ENCODE peak calls at places on chromosomes 13 and 19, in four cellular contexts. T is fibroblast of pulmonary artery, R is psoas muscle, L is H9. S is an unnamed sample.

GRCh38 chr19:48654299-48655059 is 8.5 kb upstream of the CA11 start:
- DNase-seq in T (no peak), R (no peak), L (no peak), S (no peak)

GRCh38 chr13:48265217-48265815 is 32.3 kb downstream of the ITM2B start:
- DNase-seq in T (no peak), R (no peak), L (no peak), S (no peak)

GRCh38 chr19:7860902-7861618 is 13.1 kb downstream of the PRR36 start:
- DNase-seq in T (no peak), R (peak), L (peak), S (no peak)

GRCh38 chr13:99119686-99120085 is 81.0 kb upstream of the UBAC2 start:
- DNase-seq in T (no peak), R (no peak), L (no peak), S (no peak)

GRCh38 chr19:35404879-35405622 is 34.2 kb downstream of the GPR42 start:
- DNase-seq in T (peak), R (peak), L (no peak), S (peak)

GRCh38 chr19:40443930-40444180 is 280 bp downstream of the SERTAD3 start:
- DNase-seq in T (peak), R (no peak), L (no peak), S (no peak)

GRCh38 chr19:29371766-29372415 is 153.9 kb upstream of the VSTM2B start:
- DNase-seq in T (no peak), R (no peak), L (peak), S (no peak)

GRCh38 chr13:20191902-20192469 is 752 bp downstream of the GJB2 start:
- DNase-seq in T (no peak), R (no peak), L (peak), S (no peak)

GRCh38 chr13:33863390-33863789 is 45.4 kb downstream of the RFC3 start:
- DNase-seq in T (no peak), R (no peak), L (no peak), S (no peak)

GRCh38 chr13:96090240-96091101 is 564 bp downstream of the HS6ST3 start:
- DNase-seq in T (no peak), R (peak), L (peak), S (no peak)

GRCh38 chr19:51407631-51408131 is 9.8 kb downstream of the SIGLEC10 start:
- DNase-seq in T (peak), R (no peak), L (peak), S (no peak)

GRCh38 chr13:47484564-47484963 is 516.5 kb downstream of the SUCLA2 start:
- DNase-seq in T (peak), R (no peak), L (no peak), S (no peak)

GRCh38 chr13:99417151-99417820 is 84.0 kb upstream of the TM9SF2 start:
- DNase-seq in T (no peak), R (peak), L (peak), S (no peak)

GRCh38 chr19:38163419-38164290 is 60.4 kb downstream of the DPF1 start:
- DNase-seq in T (no peak), R (no peak), L (no peak), S (no peak)

GRCh38 chr19:48169585-48169973 is 565 bp downstream of the LIG1 start:
- DNase-seq in T (peak), R (peak), L (peak), S (peak)

GRCh38 chr13:100800283-100800875 is 125.8 kb upstream of the TMTC4 start:
- DNase-seq in T (no peak), R (no peak), L (no peak), S (no peak)

GRCh38 chr19:39252458-39252857 is 3.8 kb upstream of the IFNL4 start:
- DNase-seq in T (no peak), R (no peak), L (no peak), S (no peak)

GRCh38 chr13:93235258-93236015 is 8.8 kb downstream of the GPC6 start:
- DNase-seq in T (peak), R (no peak), L (no peak), S (no peak)

GRCh38 chr19:50897612-50898011 is 13.6 kb downstream of the KLK4 start:
- DNase-seq in T (no peak), R (no peak), L (no peak), S (no peak)

GRCh38 chr19:715347-715746 is 6.6 kb downstream of the PALM start:
- DNase-seq in T (no peak), R (no peak), L (no peak), S (no peak)

GRCh38 chr19:16070366-16070990 is 5.8 kb upstream of the TPM4 start:
- DNase-seq in T (no peak), R (peak), L (no peak), S (no peak)

GRCh38 chr19:53057904-53058579 is 13.5 kb downstream of the ERVV-2 start:
- DNase-seq in T (no peak), R (no peak), L (peak), S (no peak)

GRCh38 chr13:113634279-113635047 is 23.5 kb downstream of the ATP4B start:
- DNase-seq in T (no peak), R (no peak), L (no peak), S (no peak)

GRCh38 chr13:87128006-87128405 is 543.2 kb upstream of the SLITRK5 start:
- DNase-seq in T (peak), R (no peak), L (peak), S (no peak)

GRCh38 chr19:858868-859843 is at the start of gene CFD:
- DNase-seq in T (no peak), R (peak), L (no peak), S (no peak)

GRCh38 chr19:3879656-3880055 is 829 bp upstream of the ATCAY start:
- DNase-seq in T (no peak), R (no peak), L (no peak), S (no peak)

GRCh38 chr13:51822106-51822840 is 18.3 kb upstream of the DHRS12 start:
- DNase-seq in T (no peak), R (no peak), L (no peak), S (no peak)

GRCh38 chr13:33409673-33410072 is 124.1 kb upstream of the STARD13 start:
- DNase-seq in T (peak), R (no peak), L (no peak), S (no peak)

GRCh38 chr13:76004411-76004810 is 368.3 kb downstream of the LMO7 start:
- DNase-seq in T (peak), R (no peak), L (no peak), S (no peak)

DNA sequence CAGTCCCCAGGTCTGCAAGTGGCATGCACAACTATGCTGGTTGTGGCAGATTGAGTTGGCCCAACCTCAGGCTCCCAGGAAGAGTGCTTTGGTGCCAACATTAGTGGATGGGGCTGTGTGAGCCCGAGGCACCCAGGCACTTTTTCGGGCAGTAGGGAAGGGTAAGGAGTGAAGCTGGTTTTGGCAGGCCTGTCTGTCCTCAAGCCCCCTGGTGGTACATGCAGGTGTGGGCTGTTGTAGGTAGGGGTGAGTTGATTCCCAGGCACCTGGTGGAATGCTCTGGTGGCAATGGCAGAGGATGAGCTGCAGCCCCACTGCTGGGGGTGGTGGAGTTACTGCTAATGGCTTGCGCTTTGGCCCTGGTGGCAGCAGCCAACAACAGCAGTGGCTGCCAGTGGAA is 723.7 kb upstream of the SLITRK1 start:
- DNase-seq in T (no peak), R (no peak), L (peak), S (no peak)
- TF ChIP-seq CTCF in T (no peak), R (no peak), L (peak), S (no peak)

DNA sequence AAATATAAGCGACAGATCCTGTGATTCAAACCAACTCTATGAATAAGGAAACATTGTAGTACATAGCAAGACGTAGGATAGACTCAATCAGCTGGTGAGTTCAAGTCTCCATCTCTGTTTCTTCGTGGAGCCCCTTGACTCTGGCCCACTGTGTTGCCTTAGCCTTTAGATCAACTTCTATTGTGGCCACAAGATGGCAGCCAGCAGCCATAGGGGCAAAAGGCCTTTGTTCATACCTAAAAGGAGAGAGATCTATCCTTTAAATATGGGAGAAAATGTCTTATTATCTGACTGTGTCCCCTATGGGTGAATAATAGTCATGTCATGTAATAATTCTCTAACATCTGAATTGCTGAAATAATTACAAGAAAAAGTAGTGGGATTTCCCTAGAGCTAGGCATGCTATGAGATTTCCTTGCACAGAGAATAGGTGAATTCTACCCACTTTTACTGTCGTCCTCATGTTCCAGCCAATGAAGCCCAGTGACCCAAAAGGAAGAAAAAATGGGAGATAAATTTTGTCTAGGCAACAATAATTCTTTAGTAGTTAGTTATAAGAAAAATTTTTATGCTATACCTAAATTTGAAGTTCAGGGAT is 129.4 kb downstream of the PCDH20 start:
- DNase-seq in T (peak), R (no peak), L (peak), S (no peak)
- TF ChIP-seq CTCF in T (no peak), R (no peak), L (peak), S (no peak)

GRCh38 chr13:59750860-59751259 is 412.9 kb downstream of the DIAPH3 start:
- DNase-seq in T (peak), R (no peak), L (peak), S (no peak)
- TF ChIP-seq CTCF in T (no peak), R (no peak), L (no peak), S (no peak)

DNA sequence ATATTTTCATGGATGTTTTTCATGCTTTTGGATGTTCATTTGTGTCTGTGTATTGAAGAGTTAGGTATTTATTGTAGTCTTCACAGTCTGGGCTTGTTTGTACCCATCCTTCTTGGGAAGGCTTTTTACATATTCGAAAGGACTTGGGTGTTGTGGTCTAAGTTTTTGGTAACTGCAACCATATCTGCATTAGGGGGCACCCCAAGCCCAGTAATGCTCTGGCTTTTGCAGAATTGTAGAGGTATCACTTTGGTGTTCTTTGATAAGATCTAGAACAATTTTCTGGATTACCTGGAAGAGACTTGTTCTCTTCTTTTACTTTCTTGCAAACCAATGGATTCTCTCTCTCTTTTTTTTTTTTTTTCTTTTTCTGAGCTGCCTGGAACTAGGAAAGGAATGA is 581.3 kb downstream of the DACH1 start:
- DNase-seq in T (peak), R (no peak), L (no peak), S (no peak)
- TF ChIP-seq CTCF in T (peak), R (no peak), L (peak), S (no peak)

DNA sequence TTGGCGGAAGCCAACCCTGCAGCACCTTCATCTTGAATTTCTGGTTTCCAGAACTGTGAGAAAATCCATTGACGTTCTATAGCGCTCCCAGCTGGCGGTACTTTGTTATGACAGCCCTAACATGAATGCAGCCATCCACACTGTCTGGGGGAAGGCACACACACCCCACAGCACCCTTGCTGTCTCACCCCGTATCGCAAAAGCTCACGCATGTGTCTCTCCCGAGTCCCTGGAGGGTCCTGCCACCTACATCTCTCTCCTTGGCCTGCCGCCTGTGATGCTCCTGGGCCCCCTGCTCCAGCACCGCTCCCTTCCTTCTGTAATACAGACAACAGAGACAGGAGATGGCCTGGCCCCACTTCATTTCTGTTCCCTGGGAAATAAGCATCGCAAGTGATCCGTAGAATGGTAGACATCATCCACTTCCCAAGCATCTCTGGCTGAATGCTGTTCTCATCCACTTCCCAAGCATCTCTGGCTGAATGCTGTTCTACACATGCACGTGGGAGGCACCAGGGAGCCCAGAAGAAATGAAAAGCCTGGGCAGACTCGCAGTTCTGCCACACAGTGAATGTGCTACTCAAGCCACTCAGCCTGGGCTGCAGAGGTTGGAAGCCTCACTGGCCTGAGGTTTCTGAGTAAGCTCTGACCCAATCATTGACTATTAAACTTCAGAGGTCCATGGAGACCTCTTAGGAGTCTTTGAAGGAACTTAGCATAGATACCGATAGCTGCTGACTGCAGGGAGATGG is 29.6 kb downstream of the EPN1 start:
- DNase-seq in T (no peak), R (no peak), L (no peak), S (no peak)
- TF ChIP-seq CTCF in T (no peak), R (no peak), L (peak), S (no peak)

GRCh38 chr13:45876781-45877180 is 25.2 kb upstream of the SIAH3 start:
- DNase-seq in T (no peak), R (no peak), L (no peak), S (no peak)

GRCh38 chr13:45878966-45879365 is 27.4 kb upstream of the SIAH3 start:
- DNase-seq in T (no peak), R (no peak), L (no peak), S (no peak)

GRCh38 chr13:45882626-45883025 is 31.1 kb upstream of the SIAH3 start:
- DNase-seq in T (no peak), R (no peak), L (peak), S (no peak)

GRCh38 chr13:45880242-45880641 is 28.7 kb upstream of the SIAH3 start:
- DNase-seq in T (no peak), R (no peak), L (no peak), S (no peak)

DNA sequence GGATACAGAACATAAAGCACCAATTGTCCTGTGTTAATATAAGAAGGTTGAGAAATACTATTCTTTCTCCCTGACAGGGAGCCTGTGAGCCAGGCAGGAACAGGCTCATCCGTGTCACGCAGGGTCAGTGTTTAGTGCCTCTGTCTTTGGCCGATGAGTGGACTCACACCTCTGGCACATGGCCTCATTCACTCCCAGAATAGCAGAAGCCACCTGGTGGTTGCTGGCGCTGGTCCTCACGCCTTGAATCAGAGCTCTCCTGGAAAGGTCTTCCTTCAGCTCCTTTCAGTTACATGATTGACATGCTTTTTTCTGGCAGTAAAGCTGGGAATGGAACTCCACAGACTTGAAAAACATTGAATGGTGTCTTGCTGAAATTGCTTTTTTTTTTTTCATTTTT is 28.1 kb upstream of the SIAH3 start:
- DNase-seq in T (no peak), R (peak), L (peak), S (no peak)
- TF ChIP-seq CTCF in T (peak), R (peak), L (peak), S (no peak)

DNA sequence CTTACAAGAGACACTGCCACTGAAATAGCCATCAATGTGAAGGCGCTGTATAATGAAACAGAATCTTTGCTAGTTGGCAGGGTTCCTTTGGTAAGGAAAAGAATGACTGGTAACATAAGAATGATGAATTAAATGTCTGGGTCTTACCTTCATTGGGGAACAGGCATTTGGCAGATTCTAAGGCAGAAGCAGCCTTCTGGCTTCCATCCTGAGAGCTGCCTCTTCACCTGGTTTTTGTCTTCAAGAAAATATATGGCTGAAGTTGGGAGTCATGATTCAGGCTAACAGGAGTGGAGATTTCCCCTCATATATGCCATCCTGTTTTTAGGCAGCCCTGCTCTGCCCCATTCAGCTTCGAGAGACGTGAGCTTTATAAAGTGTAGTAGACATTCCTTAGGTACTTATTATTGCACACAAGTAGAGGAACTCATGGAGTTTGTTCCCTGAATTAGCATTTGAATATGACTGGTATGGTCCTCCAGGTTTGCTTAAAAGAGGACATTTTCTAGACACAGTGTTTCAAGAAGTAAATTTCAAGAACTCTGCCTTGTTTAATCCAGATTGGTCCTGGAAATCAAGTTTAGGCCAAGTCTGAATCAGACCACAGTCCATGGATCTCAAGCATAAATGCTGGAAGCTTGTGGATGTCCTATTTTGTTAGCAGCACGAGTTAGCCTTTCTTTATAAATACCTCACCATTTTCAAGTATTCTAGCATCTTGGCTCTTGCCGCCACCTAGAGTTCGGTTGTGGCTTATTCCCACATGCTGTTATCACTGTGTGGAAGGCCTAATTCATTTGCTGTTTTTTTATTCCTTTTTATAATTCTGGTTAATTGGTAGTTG is 56.2 kb upstream of the AKAP11 start:
- DNase-seq in T (peak), R (no peak), L (peak), S (no peak)
- TF ChIP-seq CTCF in T (peak), R (no peak), L (peak), S (no peak)

GRCh38 chr13:102090532-102090931 is 311.3 kb downstream of the FGF14 start:
- DNase-seq in T (no peak), R (no peak), L (no peak), S (no peak)

GRCh38 chr13:102089722-102090121 is 312.1 kb downstream of the FGF14 start:
- DNase-seq in T (no peak), R (no peak), L (no peak), S (no peak)

GRCh38 chr13:102089177-102089576 is 312.7 kb downstream of the FGF14 start:
- DNase-seq in T (no peak), R (no peak), L (no peak), S (no peak)

DNA sequence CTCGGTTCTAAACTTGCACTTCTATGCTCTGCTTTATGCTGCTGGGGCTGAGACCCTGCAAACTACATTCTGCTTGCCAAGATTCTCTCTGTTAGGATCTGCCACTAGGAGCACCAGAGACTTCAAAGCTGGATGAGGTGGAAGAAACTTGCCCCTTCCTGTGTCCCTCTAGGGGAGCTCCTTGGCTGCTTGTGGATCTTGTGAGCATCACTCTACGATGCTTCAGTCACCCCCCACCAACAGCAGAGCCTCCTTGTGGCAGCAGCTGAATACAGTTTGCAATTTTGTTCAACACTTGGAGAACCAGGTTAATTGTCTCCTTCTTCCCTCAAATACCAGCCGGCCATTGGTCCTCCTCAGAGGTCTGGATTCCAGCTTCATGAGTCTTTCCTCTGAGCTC is 310.6 kb downstream of the FGF14 start:
- DNase-seq in T (no peak), R (no peak), L (peak), S (no peak)
- TF ChIP-seq CTCF in T (no peak), R (no peak), L (peak), S (no peak)

GRCh38 chr19:33720691-33721682 is 75.7 kb upstream of the KCTD15 start:
- DNase-seq in T (no peak), R (no peak), L (no peak), S (no peak)
- TF ChIP-seq CTCF in T (no peak), R (no peak), L (peak), S (no peak)

S was measured in omental fat pad.